ENCODE peak calls at places on chromosome 12, in six cellular contexts. Q is occipital lobe, F is skeletal muscle cell, H is H54, W is NCI-H1436 treated with DMSO at 0.1 percent for 48 hours, J is head of caudate nucleus. S is an unnamed sample.
A peak's percentile ranks its signal among the peaks of the same experiment; 100 is the strongest.

GRCh38 chr12:121986494-121987245 is 35.0 kb upstream of the BCL7A start:
- DNase-seq in W (no peak), H (no peak), F (no peak), J (no peak), Q (no peak), S (no peak)

GRCh38 chr12:93081810-93082165 is 152.7 kb upstream of the EEA1 start:
- DNase-seq in Q (no peak), F (no peak), W (no peak), H (no peak), J (no peak), S (no peak)

GRCh38 chr12:49019435-49020317 is 1.1 kb upstream of the PRKAG1 start:
- DNase-seq in F (no peak), H (no peak), J (no peak), W (no peak), Q (no peak), S (peak; percentile 36)

GRCh38 chr12:30268036-30268435 is 427.6 kb downstream of the IPO8 start:
- DNase-seq in H (no peak), Q (no peak), F (no peak), J (no peak), W (no peak), S (no peak)

GRCh38 chr12:122148657-122149056 is 25.4 kb downstream of the IL31 start:
- DNase-seq in Q (no peak), J (no peak), W (no peak), H (no peak), F (no peak), S (no peak)

GRCh38 chr12:111102062-111102735 is 181.8 kb upstream of the MYL2 start:
- DNase-seq in F (no peak), W (no peak), H (no peak), Q (peak; percentile 42), J (no peak), S (no peak)

GRCh38 chr12:52976574-52977071 is 27.7 kb downstream of the KRT18 start:
- DNase-seq in H (no peak), W (no peak), J (no peak), F (no peak), Q (no peak), S (no peak)

GRCh38 chr12:80056845-80057244 is 42.5 kb upstream of the OTOGL start:
- DNase-seq in F (peak; percentile 78), H (no peak), Q (no peak), W (no peak), J (no peak), S (peak; percentile 63)

GRCh38 chr12:47236109-47236714 is 156.5 kb upstream of the AMIGO2 start:
- DNase-seq in H (peak; percentile 56), W (no peak), J (no peak), F (peak; percentile 66), Q (no peak), S (peak; percentile 36)

GRCh38 chr12:52401526-52401925 is 4.6 kb downstream of the KRT82 start:
- DNase-seq in W (no peak), J (no peak), Q (no peak), F (no peak), H (no peak), S (no peak)

GRCh38 chr12:31368666-31369361 is 42.9 kb upstream of the SINHCAF start:
- DNase-seq in F (no peak), J (no peak), Q (no peak), W (no peak), H (no peak), S (no peak)

GRCh38 chr12:111954974-111955373 is 58.0 kb downstream of the TMEM116 start:
- DNase-seq in H (no peak), Q (no peak), F (no peak), J (no peak), W (no peak), S (no peak)

GRCh38 chr12:106994579-106995220 is 7.8 kb upstream of the MTERF2 start:
- DNase-seq in F (no peak), Q (no peak), W (no peak), H (no peak), J (no peak), S (no peak)

GRCh38 chr12:114611145-114612018 is 72.6 kb downstream of the TBX3 start:
- DNase-seq in F (no peak), J (no peak), W (no peak), Q (no peak), H (no peak), S (no peak)

GRCh38 chr12:15837141-15837781 is 44.9 kb upstream of the STRAP start:
- DNase-seq in W (no peak), Q (no peak), J (no peak), H (no peak), F (no peak), S (no peak)

GRCh38 chr12:106147956-106148355 is 9.2 kb upstream of the NUAK1 start:
- DNase-seq in W (no peak), F (no peak), H (no peak), Q (peak; percentile 32), J (peak; percentile 60), S (peak; percentile 92)

GRCh38 chr12:100127766-100128508 is 14.7 kb downstream of the BLTP3B start:
- DNase-seq in F (peak; percentile 43), Q (no peak), H (no peak), J (no peak), W (no peak), S (no peak)

GRCh38 chr12:31989987-31990386 is 30.8 kb downstream of the RESF1 start:
- DNase-seq in H (no peak), W (no peak), F (no peak), J (no peak), Q (no peak), S (no peak)

GRCh38 chr12:91043408-91043807 is 14.4 kb downstream of the KERA start:
- DNase-seq in Q (no peak), J (no peak), F (no peak), H (no peak), W (no peak), S (no peak)

S was measured in adrenal gland.